ENCODE peak calls at places on chromosomes 5 and 9, in seven cellular contexts. D is stimulated activated CD8-positive, alpha-beta memory T cell treated with anti-CD3 and anti-CD28 coated beads, Interleukin-12 subunit alpha, Interleukin-12 subunit beta, amount 100 ng/mL, for 1 hour; O is NCI-H345; P is T1000; V is ovary; W is HEK293T; R is left colon. X is an unnamed sample.
A peak's percentile ranks its signal among the peaks of the same experiment; 100 is the strongest.

GRCh38 chr5:14144586-14145355 is 1.6 kb downstream of the TRIO start:
- DNase-seq in D (no peak), O (peak; percentile 60), P (no peak), V (peak; percentile 58), W (no peak), R (peak; percentile 76), X (peak; percentile 89)

GRCh38 chr5:73513996-73514395 is 15.8 kb downstream of the BTF3 start:
- DNase-seq in D (no peak), O (peak; percentile 2), P (no peak), V (no peak), W (no peak), R (peak; percentile 37), X (no peak)

GRCh38 chr9:22528485-22528884 is 81.9 kb downstream of the DMRTA1 start:
- DNase-seq in D (no peak), O (no peak), P (no peak), V (no peak), W (no peak), R (no peak), X (no peak)

GRCh38 chr9:129482521-129483466 is 138.1 kb downstream of the C9orf50 start:
- DNase-seq in D (no peak), O (peak; percentile 65), P (peak; percentile 81), V (peak; percentile 95), W (peak; percentile 69), R (peak; percentile 87), X (peak; percentile 92)

GRCh38 chr5:75235711-75236110 is 967 bp downstream of the ANKRD31 start:
- DNase-seq in D (no peak), O (no peak), P (no peak), V (no peak), W (no peak), R (no peak), X (no peak)

GRCh38 chr5:39315995-39316394 is 48.3 kb downstream of the C9 start:
- DNase-seq in D (no peak), O (no peak), P (no peak), V (no peak), W (no peak), R (no peak), X (no peak)

GRCh38 chr9:129990269-129991005 is 52.6 kb downstream of the FNBP1 start:
- DNase-seq in D (no peak), O (no peak), P (no peak), V (no peak), W (no peak), R (no peak), X (no peak)

GRCh38 chr9:2745560-2746380 is 28.5 kb downstream of the KCNV2 start:
- DNase-seq in D (no peak), O (no peak), P (no peak), V (no peak), W (no peak), R (no peak), X (no peak)

GRCh38 chr9:32665101-32665500 is 29.6 kb upstream of the TAF1L start:
- DNase-seq in D (no peak), O (no peak), P (peak; percentile 2), V (no peak), W (no peak), R (no peak), X (peak; percentile 40)

GRCh38 chr9:133114886-133115603 is 6.0 kb downstream of the RALGDS start:
- DNase-seq in D (no peak), O (no peak), P (no peak), V (no peak), W (no peak), R (peak; percentile 6), X (no peak)

GRCh38 chr5:62306494-62307363 is 723 bp downstream of the KIF2A start:
- DNase-seq in D (peak; percentile 33), O (peak; percentile 13), P (no peak), V (no peak), W (peak; percentile 26), R (peak; percentile 72), X (no peak)